ENCODE peak calls at places on chromosomes 6 and 20, in eight cellular contexts. K is tibial nerve, F is SK-N-SH, L is H1, X is GM12878, N is stomach, Y is transverse colon, P is HepG2. H is an unnamed sample.

GRCh38 chr6:21309791-21310190 is 283.8 kb upstream of the SOX4 start:
- DNase-seq in K (no peak), F (no peak), L (no peak), X (no peak), N (no peak), Y (no peak), P (no peak), H (no peak)

GRCh38 chr20:5862703-5863039 is 87.7 kb downstream of the TRMT6 start:
- DNase-seq in K (no peak), F (no peak), L (no peak), X (no peak), N (no peak), Y (no peak), P (no peak), H (no peak)

GRCh38 chr6:119322715-119323350 is 26.7 kb downstream of the MAN1A1 start:
- DNase-seq in K (no peak), F (no peak), L (no peak), X (no peak), N (no peak), Y (no peak), P (no peak), H (no peak)

GRCh38 chr20:52150440-52151258 is 40.9 kb downstream of the ZFP64 start:
- DNase-seq in K (no peak), F (peak), L (no peak), X (peak), N (no peak), Y (no peak), P (peak), H (no peak)

GRCh38 chr20:19909696-19910095 is 107.5 kb upstream of the NAA20 start:
- DNase-seq in K (peak), F (no peak), L (no peak), X (no peak), N (peak), Y (peak), P (no peak), H (peak)

GRCh38 chr6:44820366-44821158 is 433.1 kb downstream of the CDC5L start:
- DNase-seq in K (no peak), F (no peak), L (no peak), X (no peak), N (no peak), Y (no peak), P (no peak), H (no peak)

GRCh38 chr20:8473459-8473858 is 341.4 kb downstream of the PLCB1 start:
- DNase-seq in K (no peak), F (no peak), L (no peak), X (no peak), N (no peak), Y (no peak), P (no peak), H (no peak)

GRCh38 chr20:17822039-17822438 is 122.3 kb downstream of the BANF2 start:
- DNase-seq in K (no peak), F (no peak), L (no peak), X (no peak), N (peak), Y (peak), P (peak), H (peak)

GRCh38 chr6:16337280-16337975 is 99.0 kb downstream of the GMPR start:
- DNase-seq in K (peak), F (peak), L (no peak), X (no peak), N (peak), Y (peak), P (no peak), H (peak)

GRCh38 chr20:2387180-2387577 is 6.5 kb downstream of the TGM6 start:
- DNase-seq in K (no peak), F (peak), L (peak), X (peak), N (no peak), Y (peak), P (peak), H (no peak)

GRCh38 chr6:43499028-43499815 is 10.9 kb downstream of the LRRC73 start:
- DNase-seq in K (no peak), F (no peak), L (no peak), X (no peak), N (no peak), Y (no peak), P (peak), H (no peak)

GRCh38 chr6:144953552-144954240 is 668.6 kb downstream of the UTRN start:
- DNase-seq in K (no peak), F (no peak), L (peak), X (no peak), N (no peak), Y (no peak), P (no peak), H (no peak)

GRCh38 chr6:89239338-89239737 is 22.2 kb upstream of the GABRR1 start:
- DNase-seq in K (no peak), F (peak), L (no peak), X (no peak), N (no peak), Y (peak), P (no peak), H (no peak)

GRCh38 chr6:13466304-13467215 is 20.8 kb downstream of the GFOD1 start:
- DNase-seq in K (no peak), F (no peak), L (no peak), X (no peak), N (no peak), Y (no peak), P (no peak), H (no peak)

GRCh38 chr20:58039569-58040092 is 188.8 kb downstream of the ANKRD60 start:
- DNase-seq in K (no peak), F (peak), L (no peak), X (no peak), N (no peak), Y (no peak), P (no peak), H (peak)

GRCh38 chr6:3577517-3577916 is 120.7 kb upstream of the SLC22A23 start:
- DNase-seq in K (no peak), F (no peak), L (no peak), X (no peak), N (no peak), Y (no peak), P (no peak), H (no peak)

GRCh38 chr6:14705841-14706377 is 540.0 kb upstream of the JARID2 start:
- DNase-seq in K (no peak), F (no peak), L (no peak), X (no peak), N (no peak), Y (no peak), P (no peak), H (no peak)

DNA sequence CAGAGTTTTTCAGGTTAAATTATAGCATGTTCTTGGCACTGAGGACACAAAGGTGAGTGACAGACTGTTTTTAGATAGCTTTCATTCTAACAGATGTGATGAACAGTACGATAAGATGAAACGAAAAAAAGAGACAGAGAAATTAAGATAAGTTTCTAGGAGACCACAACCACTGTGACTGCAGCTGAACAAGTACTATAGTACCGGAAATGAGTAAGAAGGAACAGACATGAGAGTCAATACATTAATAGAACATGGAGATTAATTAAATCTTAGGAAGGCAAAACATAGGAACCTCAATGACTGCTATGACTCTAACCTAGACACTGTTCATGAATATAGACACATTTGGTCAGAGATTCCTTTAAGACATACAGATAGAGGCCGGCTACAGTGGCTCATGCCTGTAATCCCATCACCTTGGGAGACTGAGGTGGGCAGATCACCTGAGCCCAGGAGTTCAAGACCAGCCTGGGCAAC is 40.2 kb downstream of the HBS1L start:
- DNase-seq in K (no peak), F (no peak), L (no peak), X (peak), N (no peak), Y (no peak), P (no peak), H (no peak)
- TF ChIP-seq EP300 in K (no peak), F (no peak), L (no peak), X (peak), N (no peak), Y (no peak), P (no peak), H (no peak)

GRCh38 chr6:122734529-122735203 is 44.9 kb upstream of the FABP7 start:
- DNase-seq in K (no peak), F (no peak), L (no peak), X (no peak), N (no peak), Y (no peak), P (no peak), H (no peak)

GRCh38 chr6:122733259-122733658 is 46.3 kb upstream of the FABP7 start:
- DNase-seq in K (no peak), F (no peak), L (no peak), X (no peak), N (no peak), Y (no peak), P (no peak), H (no peak)

GRCh38 chr6:122726649-122727048 is 52.9 kb upstream of the FABP7 start:
- DNase-seq in K (no peak), F (peak), L (no peak), X (no peak), N (no peak), Y (no peak), P (peak), H (no peak)

GRCh38 chr6:122730334-122730733 is 49.2 kb upstream of the FABP7 start:
- DNase-seq in K (no peak), F (no peak), L (no peak), X (no peak), N (no peak), Y (no peak), P (no peak), H (no peak)

DNA sequence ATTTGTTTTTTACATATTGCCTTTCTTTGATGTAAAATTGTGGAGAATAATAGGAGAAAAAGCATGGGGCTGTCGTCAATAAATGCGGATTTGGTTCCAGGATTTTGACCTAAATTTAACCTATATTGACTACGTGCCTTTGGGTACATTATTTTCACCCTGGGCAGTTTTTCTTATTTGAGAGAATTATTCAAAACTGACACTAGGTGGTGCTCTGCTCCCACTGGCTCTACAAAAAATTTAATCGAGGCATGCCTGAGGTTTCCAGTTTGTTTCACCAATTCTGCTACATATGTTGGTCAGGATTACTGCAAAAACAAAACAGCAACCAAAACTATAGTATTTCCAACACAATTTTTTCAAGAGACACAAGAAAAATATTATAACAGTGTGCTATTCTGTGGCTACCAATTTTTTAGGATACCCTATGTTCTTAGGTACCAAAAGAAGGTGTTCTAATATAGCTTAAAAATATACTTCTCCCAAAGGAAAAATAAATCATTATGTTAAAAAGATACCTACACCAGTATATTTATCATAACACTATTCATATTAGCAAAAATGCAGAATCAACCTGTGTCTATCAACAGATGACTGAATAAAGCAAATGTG is 48.6 kb upstream of the FABP7 start:
- DNase-seq in K (no peak), F (peak), L (no peak), X (no peak), N (no peak), Y (no peak), P (peak), H (no peak)
- TF ChIP-seq EP300 in K (no peak), F (no peak), L (no peak), X (no peak), N (no peak), Y (no peak), P (no peak), H (no peak)

DNA sequence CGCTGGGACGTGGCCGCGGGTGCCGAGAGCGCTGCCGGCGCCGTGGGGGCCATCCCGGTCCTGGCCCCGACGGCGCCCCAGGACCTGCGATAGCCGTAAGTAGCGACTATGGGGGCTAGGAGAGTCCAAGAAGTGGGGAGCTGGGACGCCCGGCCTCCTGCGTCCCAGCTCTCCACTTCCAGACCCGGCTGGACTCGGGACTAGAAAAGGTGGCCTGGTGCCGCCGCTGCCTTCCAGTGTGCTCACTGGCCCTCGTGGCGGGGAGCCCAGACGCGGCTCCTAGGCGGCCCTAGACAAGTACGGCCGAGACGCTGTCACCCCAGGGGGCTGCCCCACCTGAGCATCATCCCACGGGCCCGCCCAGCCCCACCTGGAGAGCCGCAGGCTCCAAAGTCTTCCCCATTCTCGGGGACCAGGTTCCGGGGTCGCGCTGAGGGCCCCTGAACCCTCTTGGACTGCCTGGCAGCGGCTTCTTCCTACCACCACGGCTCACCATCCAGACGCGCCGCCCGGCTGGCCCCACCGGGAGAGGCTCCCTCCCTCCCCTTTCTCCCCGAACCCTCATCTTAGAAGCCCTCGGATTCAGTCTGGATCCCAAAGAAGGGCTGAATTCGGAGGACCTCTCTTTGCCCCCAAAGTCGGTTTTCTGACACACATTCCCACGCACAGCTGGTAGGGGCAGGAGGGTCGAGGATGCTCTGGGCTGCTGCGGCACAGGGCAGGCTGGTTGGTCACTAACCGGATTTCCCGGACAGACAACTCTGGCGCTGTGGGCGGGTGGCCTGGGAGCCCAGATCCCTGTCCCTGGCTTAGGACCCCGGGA is 878 bp upstream of the MDFI start:
- DNase-seq in K (no peak), F (peak), L (no peak), X (no peak), N (peak), Y (no peak), P (no peak), H (no peak)
- TF ChIP-seq EP300 in K (no peak), F (no peak), L (no peak), X (no peak), N (no peak), Y (no peak), P (no peak), H (no peak)

GRCh38 chr6:106939208-106939607 is 35.3 kb downstream of the CD24 start:
- DNase-seq in K (no peak), F (no peak), L (no peak), X (no peak), N (no peak), Y (no peak), P (no peak), H (no peak)
- TF ChIP-seq EP300 in K (no peak), F (no peak), L (no peak), X (no peak), N (no peak), Y (no peak), P (no peak), H (no peak)

DNA sequence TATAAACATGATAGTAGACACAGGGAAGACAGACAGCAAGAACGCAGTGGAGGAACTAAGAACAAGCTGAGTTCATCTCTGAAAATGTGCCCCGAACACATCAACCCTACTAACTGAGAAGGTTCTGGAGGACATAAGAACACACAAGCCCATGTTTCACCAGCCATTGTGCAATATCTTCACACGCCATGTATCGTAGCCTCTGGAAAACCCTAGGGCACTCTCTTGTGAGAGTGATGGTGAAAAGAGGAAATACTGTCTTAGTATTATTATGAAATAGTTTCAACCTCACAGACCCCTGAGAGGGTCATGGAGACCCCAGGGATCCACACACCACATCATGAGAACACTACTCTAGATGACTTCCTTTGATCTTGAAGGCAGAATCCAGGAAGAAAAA is 26.1 kb upstream of the FOXF2 start:
- DNase-seq in K (no peak), F (no peak), L (no peak), X (no peak), N (no peak), Y (no peak), P (no peak), H (no peak)
- TF ChIP-seq EP300 in K (no peak), F (no peak), L (no peak), X (no peak), N (no peak), Y (no peak), P (no peak), H (no peak)

GRCh38 chr6:117989086-117989485 is 82.0 kb downstream of the SLC35F1 start:
- DNase-seq in K (no peak), F (no peak), L (no peak), X (no peak), N (no peak), Y (no peak), P (no peak), H (no peak)

GRCh38 chr6:117992856-117993255 is 85.8 kb downstream of the SLC35F1 start:
- DNase-seq in K (no peak), F (no peak), L (no peak), X (no peak), N (no peak), Y (no peak), P (no peak), H (no peak)
- TF ChIP-seq EP300 in K (no peak), F (no peak), L (no peak), X (no peak), N (no peak), Y (no peak), P (no peak), H (no peak)

DNA sequence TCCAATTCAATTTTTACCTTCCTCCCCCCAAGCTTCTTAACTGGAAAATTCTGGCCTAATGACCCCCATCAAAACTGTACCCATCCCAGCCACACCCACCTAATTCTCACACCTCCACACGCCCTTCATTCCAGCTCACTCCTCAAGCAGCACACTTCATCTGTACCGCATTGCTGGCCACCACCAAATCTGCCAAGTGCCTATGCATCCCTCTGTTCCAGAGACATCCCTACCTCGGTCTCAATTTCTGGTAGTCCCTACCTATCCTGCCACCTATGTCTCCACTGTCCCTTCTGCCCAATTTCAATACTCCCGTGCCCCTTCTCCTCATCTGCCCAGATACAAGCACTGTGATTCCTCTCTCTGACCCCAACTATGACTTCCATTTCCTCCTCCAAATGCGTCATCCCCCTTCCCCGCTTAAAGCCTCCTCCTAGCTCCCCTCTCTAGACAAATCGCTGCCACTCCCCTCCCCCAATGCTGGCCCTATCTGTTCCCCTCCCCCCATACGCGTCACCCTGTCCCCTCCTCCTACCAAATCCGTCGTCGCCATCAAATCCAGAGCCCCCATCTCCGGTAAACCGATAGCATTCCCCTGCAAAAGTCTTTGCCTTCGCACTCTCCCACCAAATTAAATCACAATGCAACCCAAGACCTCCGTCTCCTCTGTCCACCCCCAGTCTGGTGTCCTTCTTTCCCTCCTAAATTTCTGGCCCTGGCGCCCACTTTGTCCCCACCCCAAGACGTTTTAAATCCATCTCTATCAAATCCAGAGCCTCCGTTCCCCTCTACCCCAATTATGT is 1.2 kb downstream of the MTCH1 start:
- DNase-seq in K (no peak), F (peak), L (peak), X (no peak), N (no peak), Y (peak), P (no peak), H (peak)
- TF ChIP-seq EP300 in K (no peak), F (no peak), L (no peak), X (no peak), N (no peak), Y (no peak), P (no peak), H (no peak)

DNA sequence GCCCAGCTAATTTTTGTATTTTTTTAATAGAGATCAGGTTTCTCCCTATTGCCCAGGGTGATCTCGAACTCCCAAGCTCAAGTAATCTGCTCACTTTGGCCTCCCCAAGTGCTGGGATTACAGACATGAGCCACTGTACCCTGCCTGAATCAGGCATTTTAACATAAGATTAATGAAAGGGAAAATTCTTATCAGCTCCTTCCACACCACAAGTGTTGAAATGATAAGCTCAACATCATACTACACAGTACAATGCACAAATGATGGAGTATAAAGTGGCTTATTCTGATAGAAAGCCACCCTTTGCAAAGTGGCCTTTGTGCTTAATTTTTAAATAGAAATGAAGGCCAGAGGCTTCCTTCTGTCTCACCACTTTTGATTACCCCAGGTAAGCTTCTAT is 71.3 kb upstream of the MCHR2 start:
- DNase-seq in K (no peak), F (no peak), L (no peak), X (no peak), N (no peak), Y (no peak), P (no peak), H (no peak)
- TF ChIP-seq EP300 in K (no peak), F (no peak), L (no peak), X (no peak), N (no peak), Y (no peak), P (no peak), H (no peak)

DNA sequence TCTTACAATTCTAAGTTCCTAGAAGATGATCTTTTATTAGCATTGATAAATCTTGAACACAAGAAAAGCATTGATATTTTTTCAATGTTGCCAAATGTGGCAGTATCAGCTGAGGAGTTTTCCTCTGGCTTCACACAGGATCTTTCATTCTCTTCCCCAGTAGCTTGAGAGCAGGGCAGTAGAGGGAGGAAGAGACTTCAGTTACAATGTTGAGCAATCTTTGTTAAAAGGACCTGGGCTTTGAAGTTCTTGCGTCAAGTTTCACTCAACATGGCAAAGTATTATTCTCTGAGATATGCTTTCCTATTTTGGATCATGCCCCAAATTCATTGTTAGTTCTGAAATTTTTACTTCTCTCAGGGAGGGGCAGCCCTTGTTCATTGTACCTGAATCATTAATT is 238.0 kb downstream of the COL12A1 start:
- DNase-seq in K (no peak), F (no peak), L (no peak), X (no peak), N (no peak), Y (no peak), P (no peak), H (no peak)
- TF ChIP-seq EP300 in K (no peak), F (no peak), L (no peak), X (no peak), N (no peak), Y (no peak), P (no peak), H (no peak)